ENCODE peak calls at places on chromosome 1, in five cellular contexts. One of them, this sample, is unnamed.

GRCh38 chr1:226602186-226603029 is 53.8 kb downstream of the STUM start:
- DNase-seq in cardiac fibroblast: peak; percentile 93
- DNase-seq in OCI-LY7: no peak
- DNase-seq in fibroblast of the aortic adventitia: peak; percentile 94
- DNase-seq in endothelial cell: no peak
- DNase-seq in this sample: no peak

GRCh38 chr1:57887973-57888491 is 464.2 kb upstream of the DAB1 start:
- DNase-seq in cardiac fibroblast: peak; percentile 3
- DNase-seq in OCI-LY7: no peak
- DNase-seq in fibroblast of the aortic adventitia: no peak
- DNase-seq in endothelial cell: no peak
- DNase-seq in this sample: no peak

GRCh38 chr1:157770442-157771043 is 6.4 kb downstream of the FCRL2 start:
- DNase-seq in cardiac fibroblast: no peak
- DNase-seq in OCI-LY7: no peak
- DNase-seq in fibroblast of the aortic adventitia: no peak
- DNase-seq in endothelial cell: peak; percentile 14
- DNase-seq in this sample: no peak

GRCh38 chr1:52659851-52660596 is 27.1 kb downstream of the SHISAL2A start:
- DNase-seq in cardiac fibroblast: no peak
- DNase-seq in OCI-LY7: no peak
- DNase-seq in fibroblast of the aortic adventitia: no peak
- DNase-seq in endothelial cell: no peak
- DNase-seq in this sample: no peak

GRCh38 chr1:167617100-167617949 is 12.7 kb upstream of the RCSD1 start:
- DNase-seq in cardiac fibroblast: peak; percentile 74
- DNase-seq in OCI-LY7: peak; percentile 98
- DNase-seq in fibroblast of the aortic adventitia: no peak
- DNase-seq in endothelial cell: no peak
- DNase-seq in this sample: peak; percentile 88

GRCh38 chr1:212291505-212292134 is 6.4 kb downstream of the PPP2R5A start:
- DNase-seq in cardiac fibroblast: peak; percentile 64
- DNase-seq in OCI-LY7: peak; percentile 66
- DNase-seq in fibroblast of the aortic adventitia: peak; percentile 37
- DNase-seq in endothelial cell: peak; percentile 13
- DNase-seq in this sample: no peak

GRCh38 chr1:11690669-11691301 is 725 bp upstream of the DRAXIN start:
- DNase-seq in cardiac fibroblast: no peak
- DNase-seq in OCI-LY7: no peak
- DNase-seq in fibroblast of the aortic adventitia: no peak
- DNase-seq in endothelial cell: no peak
- DNase-seq in this sample: no peak

GRCh38 chr1:92446990-92447681 is 39.6 kb downstream of the GFI1 start:
- DNase-seq in cardiac fibroblast: no peak
- DNase-seq in OCI-LY7: no peak
- DNase-seq in fibroblast of the aortic adventitia: peak; percentile 51
- DNase-seq in endothelial cell: no peak
- DNase-seq in this sample: no peak

GRCh38 chr1:236837897-236838296 is 42.8 kb downstream of the MTR start:
- DNase-seq in cardiac fibroblast: no peak
- DNase-seq in OCI-LY7: no peak
- DNase-seq in fibroblast of the aortic adventitia: no peak
- DNase-seq in endothelial cell: no peak
- DNase-seq in this sample: no peak

GRCh38 chr1:167467126-167467725 is 51.1 kb downstream of the CD247 start:
- DNase-seq in cardiac fibroblast: no peak
- DNase-seq in OCI-LY7: no peak
- DNase-seq in fibroblast of the aortic adventitia: no peak
- DNase-seq in endothelial cell: no peak
- DNase-seq in this sample: peak; percentile 41

GRCh38 chr1:200908158-200908868 is 13.6 kb downstream of the INAVA start:
- DNase-seq in cardiac fibroblast: no peak
- DNase-seq in OCI-LY7: no peak
- DNase-seq in fibroblast of the aortic adventitia: no peak
- DNase-seq in endothelial cell: no peak
- DNase-seq in this sample: peak; percentile 60

GRCh38 chr1:183198463-183198862 is 12.4 kb downstream of the LAMC2 start:
- DNase-seq in cardiac fibroblast: peak; percentile 86
- DNase-seq in OCI-LY7: no peak
- DNase-seq in fibroblast of the aortic adventitia: peak; percentile 74
- DNase-seq in endothelial cell: no peak
- DNase-seq in this sample: no peak

GRCh38 chr1:164504699-164505098 is 54.3 kb upstream of the PBX1 start:
- DNase-seq in cardiac fibroblast: peak; percentile 58
- DNase-seq in OCI-LY7: no peak
- DNase-seq in fibroblast of the aortic adventitia: no peak
- DNase-seq in endothelial cell: no peak
- DNase-seq in this sample: no peak

GRCh38 chr1:20076695-20077461 is 6.9 kb downstream of the PLA2G5 start:
- DNase-seq in cardiac fibroblast: no peak
- DNase-seq in OCI-LY7: no peak
- DNase-seq in fibroblast of the aortic adventitia: no peak
- DNase-seq in endothelial cell: no peak
- DNase-seq in this sample: no peak

DNA sequence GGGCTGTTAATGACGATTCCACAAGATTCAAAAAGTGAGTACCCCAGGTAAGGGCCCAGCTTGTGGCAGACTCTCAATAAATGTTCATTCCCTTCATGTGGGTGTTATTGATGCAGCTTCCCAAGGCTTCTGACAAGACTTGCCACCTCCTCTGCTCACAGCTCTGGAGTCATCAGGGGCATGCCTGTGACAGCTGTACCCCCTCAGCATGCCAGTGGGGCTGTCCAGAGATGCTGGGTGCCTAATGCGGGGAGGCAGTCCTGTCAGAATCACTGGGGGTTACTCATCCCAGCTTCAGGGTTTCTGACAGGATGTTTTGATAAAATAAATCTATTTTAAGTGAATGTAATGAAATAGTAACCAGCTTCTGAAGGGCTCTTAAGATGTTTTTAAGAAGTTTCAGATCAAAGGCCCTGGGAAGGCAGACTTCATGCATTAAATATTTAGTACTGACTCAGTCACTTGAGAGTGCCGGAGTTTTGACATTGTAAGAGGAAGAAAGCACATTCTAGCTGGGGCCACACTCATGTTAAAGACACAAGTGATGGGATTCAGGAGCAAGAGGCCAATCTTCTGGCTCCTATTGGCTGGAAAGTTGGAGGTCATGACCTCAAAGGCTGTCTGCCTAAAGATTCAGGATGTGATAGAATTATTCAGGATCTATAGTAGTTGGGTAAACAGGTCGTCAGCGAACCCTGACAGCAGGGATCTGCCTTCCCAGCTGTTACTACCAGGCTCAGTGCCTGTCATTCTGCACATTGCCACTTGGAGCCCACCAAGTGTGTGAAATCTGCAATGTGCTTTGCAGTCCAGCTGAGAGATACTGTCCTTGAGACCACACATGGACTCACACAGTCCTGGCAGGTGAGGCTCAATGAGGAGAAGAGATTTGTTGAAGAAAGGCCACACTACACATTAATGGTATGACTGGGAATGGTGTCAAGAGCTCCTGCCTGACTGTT is 239.6 kb upstream of the BEND5 start:
- DNase-seq in cardiac fibroblast: no peak
- DNase-seq in OCI-LY7: no peak
- DNase-seq in fibroblast of the aortic adventitia: no peak
- DNase-seq in endothelial cell: no peak
- DNase-seq in this sample: no peak
- TF ChIP-seq CTCF in cardiac fibroblast: no peak
- TF ChIP-seq CTCF in OCI-LY7: no peak
- TF ChIP-seq CTCF in fibroblast of the aortic adventitia: no peak
- TF ChIP-seq CTCF in endothelial cell: no peak
- TF ChIP-seq CTCF in this sample: no peak

DNA sequence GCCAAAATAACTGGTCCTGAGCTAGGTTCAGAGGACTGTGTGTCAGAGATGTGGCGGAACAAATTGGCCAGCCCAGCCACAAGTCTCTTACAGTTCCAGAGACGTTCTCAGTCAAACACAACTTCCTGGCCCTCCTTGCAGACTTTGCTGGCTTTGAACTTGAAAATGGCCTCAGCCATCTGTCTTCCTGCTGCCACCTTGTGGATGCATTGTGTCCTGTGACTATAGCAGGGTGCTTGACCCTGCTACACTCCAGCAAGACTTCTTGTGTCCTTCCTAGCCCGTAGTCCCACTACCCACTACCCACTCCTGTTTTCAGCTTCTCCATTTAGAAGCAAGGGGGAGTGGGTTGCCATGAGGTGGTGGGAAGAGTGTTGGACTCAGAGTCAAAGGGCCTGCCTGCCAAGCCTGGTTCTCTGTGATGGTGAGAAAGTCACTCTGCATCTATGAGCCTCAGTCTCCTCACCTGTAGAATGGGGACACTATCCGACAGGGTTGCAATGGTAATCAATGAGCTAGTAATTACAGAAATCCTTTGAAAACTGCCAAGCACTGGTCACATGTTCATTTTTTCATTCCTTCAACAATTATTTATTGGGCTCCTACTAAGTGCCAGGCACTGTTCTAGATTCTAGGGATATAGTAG is 109.9 kb downstream of the IGSF21 start:
- DNase-seq in cardiac fibroblast: peak; percentile 5
- DNase-seq in OCI-LY7: peak; percentile 67
- DNase-seq in fibroblast of the aortic adventitia: no peak
- DNase-seq in endothelial cell: no peak
- DNase-seq in this sample: no peak
- TF ChIP-seq CTCF in cardiac fibroblast: peak; percentile 19
- TF ChIP-seq CTCF in OCI-LY7: peak; percentile 83
- TF ChIP-seq CTCF in fibroblast of the aortic adventitia: peak; percentile 8
- TF ChIP-seq CTCF in endothelial cell: no peak
- TF ChIP-seq CTCF in this sample: peak; percentile 14

DNA sequence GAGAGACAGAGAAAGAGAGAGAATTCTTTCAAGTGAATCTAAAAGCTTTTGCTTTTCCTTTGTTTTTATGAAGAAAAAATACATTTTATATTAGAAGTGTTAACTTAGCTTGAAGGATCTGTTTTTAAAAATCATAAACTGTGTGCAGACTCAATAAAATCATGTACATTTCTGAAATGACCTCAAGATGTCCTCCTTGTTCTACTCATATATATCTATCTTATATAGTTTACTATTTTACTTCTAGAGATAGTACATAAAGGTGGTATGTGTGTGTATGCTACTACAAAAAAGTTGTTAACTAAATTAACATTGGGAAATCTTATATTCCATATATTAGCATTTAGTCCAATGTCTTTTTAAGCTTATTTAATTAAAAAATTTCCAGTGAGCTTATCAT is 117.6 kb downstream of the PTPRC start:
- DNase-seq in cardiac fibroblast: peak; percentile 59
- DNase-seq in OCI-LY7: no peak
- DNase-seq in fibroblast of the aortic adventitia: peak; percentile 66
- DNase-seq in endothelial cell: no peak
- DNase-seq in this sample: no peak
- TF ChIP-seq CTCF in cardiac fibroblast: no peak
- TF ChIP-seq CTCF in OCI-LY7: peak; percentile 45
- TF ChIP-seq CTCF in fibroblast of the aortic adventitia: peak; percentile 24
- TF ChIP-seq CTCF in endothelial cell: no peak
- TF ChIP-seq CTCF in this sample: peak; percentile 14

DNA sequence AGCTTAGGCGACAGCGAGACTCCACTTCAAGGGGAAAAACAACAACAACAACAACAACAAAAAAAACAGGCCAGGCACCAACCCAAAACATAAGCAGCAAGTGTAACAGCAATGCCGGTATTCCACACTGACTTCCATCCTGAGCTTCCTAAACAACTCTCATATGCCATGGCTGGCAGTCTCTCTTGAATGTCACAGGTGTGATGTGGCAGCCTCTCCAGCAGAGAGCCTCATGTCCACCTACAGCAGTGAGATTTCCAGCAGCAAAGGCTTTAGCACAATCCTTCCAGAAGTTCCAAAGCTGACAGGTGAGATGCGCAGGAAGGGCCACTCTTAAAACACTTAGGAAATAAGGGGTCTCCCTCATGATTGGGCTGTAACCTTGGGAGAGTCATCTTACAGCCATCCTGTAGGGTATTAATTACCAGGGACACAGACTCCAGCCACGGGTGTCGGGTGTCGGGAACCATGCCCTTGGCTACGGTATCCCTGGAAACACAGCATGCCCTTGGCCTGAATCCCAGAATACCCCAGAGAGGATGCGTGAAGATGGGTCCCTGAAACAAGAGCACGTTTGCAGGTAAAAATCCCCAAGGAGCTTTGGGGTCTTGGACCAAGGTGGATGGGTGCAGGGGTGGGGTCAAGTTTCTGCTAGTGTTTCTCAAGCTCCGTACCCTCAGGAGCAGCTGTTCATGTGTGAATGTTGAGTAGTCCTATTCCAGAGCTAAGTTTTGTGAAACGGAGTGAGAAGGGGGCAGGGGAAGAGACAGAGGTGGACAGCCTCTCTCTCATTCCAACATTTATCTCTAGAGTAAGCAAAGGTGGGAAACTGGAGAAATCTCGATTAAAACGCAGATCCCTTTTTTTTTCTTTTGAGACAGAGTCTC is 31.4 kb downstream of the CLSTN1 start:
- DNase-seq in cardiac fibroblast: no peak
- DNase-seq in OCI-LY7: no peak
- DNase-seq in fibroblast of the aortic adventitia: no peak
- DNase-seq in endothelial cell: no peak
- DNase-seq in this sample: no peak
- TF ChIP-seq CTCF in cardiac fibroblast: no peak
- TF ChIP-seq CTCF in OCI-LY7: peak; percentile 14
- TF ChIP-seq CTCF in fibroblast of the aortic adventitia: no peak
- TF ChIP-seq CTCF in endothelial cell: no peak
- TF ChIP-seq CTCF in this sample: peak; percentile 30

DNA sequence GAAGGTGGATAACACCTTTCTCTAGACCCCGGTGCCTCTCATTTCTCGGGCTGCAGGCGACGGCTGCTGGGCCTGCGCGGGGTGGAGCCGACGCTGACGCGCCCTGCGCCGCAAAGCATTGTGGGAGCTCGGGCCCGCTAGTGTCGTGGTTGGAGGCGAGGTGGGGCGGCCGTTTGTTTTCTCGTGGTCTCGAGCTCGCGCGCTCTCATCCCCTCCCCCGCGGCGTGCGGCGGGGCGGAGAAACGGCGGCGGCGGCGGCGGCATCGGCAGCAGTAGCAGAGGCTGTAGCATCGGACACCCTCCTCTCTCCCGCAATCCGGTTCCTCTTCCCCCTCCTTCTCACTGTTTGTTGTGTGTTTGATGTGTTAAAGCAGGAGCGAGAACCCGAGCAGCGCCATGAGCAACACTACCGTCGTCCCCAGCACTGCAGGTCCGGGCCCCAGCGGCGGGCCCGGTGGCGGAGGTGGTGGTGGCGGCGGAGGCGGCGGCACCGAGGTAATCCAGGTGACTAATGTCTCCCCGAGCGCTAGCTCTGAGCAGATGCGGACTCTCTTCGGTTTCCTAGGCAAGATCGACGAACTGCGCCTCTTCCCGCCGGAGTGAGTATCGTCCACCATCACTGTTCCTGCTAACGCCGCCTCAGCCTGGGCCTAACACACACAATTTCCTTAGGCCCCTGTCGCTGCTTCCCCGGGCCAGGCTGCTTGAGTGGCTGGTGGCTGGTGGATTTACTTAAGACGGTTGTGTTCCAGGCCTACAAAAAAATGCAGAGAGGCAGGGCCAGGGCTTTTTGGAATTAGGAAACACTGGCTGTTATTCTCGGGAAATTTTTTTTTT is at the start of gene SRSF11:
- DNase-seq in cardiac fibroblast: peak; percentile 95
- DNase-seq in OCI-LY7: peak; percentile 95
- DNase-seq in fibroblast of the aortic adventitia: peak; percentile 92
- DNase-seq in endothelial cell: peak; percentile 99
- DNase-seq in this sample: peak; percentile 94
- TF ChIP-seq CTCF in cardiac fibroblast: peak; percentile 8
- TF ChIP-seq CTCF in OCI-LY7: peak; percentile 33
- TF ChIP-seq CTCF in fibroblast of the aortic adventitia: no peak
- TF ChIP-seq CTCF in endothelial cell: no peak
- TF ChIP-seq CTCF in this sample: peak; percentile 32

GRCh38 chr1:210711825-210712224 is 383.1 kb downstream of the HHAT start:
- DNase-seq in cardiac fibroblast: no peak
- DNase-seq in OCI-LY7: no peak
- DNase-seq in fibroblast of the aortic adventitia: no peak
- DNase-seq in endothelial cell: peak; percentile 27
- DNase-seq in this sample: no peak
- TF ChIP-seq CTCF in cardiac fibroblast: no peak
- TF ChIP-seq CTCF in OCI-LY7: no peak
- TF ChIP-seq CTCF in fibroblast of the aortic adventitia: no peak
- TF ChIP-seq CTCF in endothelial cell: no peak
- TF ChIP-seq CTCF in this sample: no peak